ENCODE peak calls at places on chromosome 10, in ten cellular contexts. M, D, E, Q, G, S, N, H, C and L are unnamed samples.
A peak's percentile ranks its signal among the peaks of the same experiment; 100 is the strongest.

GRCh38 chr10:74011762-74012161 is 13.8 kb downstream of the VCL start:
- DNase-seq in M (no peak), D (no peak), E (no peak), Q (peak; percentile 43), G (peak; percentile 64), S (peak; percentile 23), N (no peak), H (peak; percentile 51), C (peak; percentile 59), L (peak; percentile 49)

GRCh38 chr10:27542812-27543211 is 38.7 kb downstream of the RAB18 start:
- DNase-seq in M (no peak), D (no peak), E (no peak), Q (no peak), G (no peak), S (no peak), N (no peak), H (no peak), C (peak; percentile 22), L (peak; percentile 14)

GRCh38 chr10:23157691-23158369 is 34.3 kb upstream of the PTF1A start:
- DNase-seq in M (no peak), D (peak; percentile 70), E (no peak), Q (no peak), G (peak; percentile 6), S (no peak), N (no peak), H (no peak), C (peak; percentile 56), L (peak; percentile 28)

GRCh38 chr10:11578802-11579255 is 32.6 kb downstream of the USP6NL start:
- DNase-seq in M (no peak), D (no peak), E (no peak), Q (no peak), G (no peak), S (no peak), N (no peak), H (no peak), C (no peak), L (no peak)

GRCh38 chr10:24432478-24433416 is 223.8 kb downstream of the KIAA1217 start:
- DNase-seq in M (no peak), D (no peak), E (no peak), Q (peak; percentile 52), G (no peak), S (no peak), N (no peak), H (no peak), C (no peak), L (no peak)

GRCh38 chr10:3067045-3067858 is at the start of gene PFKP:
- DNase-seq in M (peak; percentile 58), D (peak; percentile 89), E (no peak), Q (no peak), G (no peak), S (no peak), N (peak; percentile 50), H (no peak), C (peak; percentile 44), L (no peak)

GRCh38 chr10:50788951-50789904 is 49.5 kb downstream of the ASAH2B start:
- DNase-seq in M (no peak), D (peak; percentile 24), E (no peak), Q (no peak), G (peak; percentile 29), S (no peak), N (no peak), H (no peak), C (peak; percentile 18), L (no peak)

GRCh38 chr10:103786020-103786419 is 69.4 kb downstream of the SH3PXD2A start:
- DNase-seq in M (no peak), D (no peak), E (no peak), Q (no peak), G (no peak), S (no peak), N (no peak), H (no peak), C (no peak), L (no peak)

GRCh38 chr10:106941297-106942034 is 223.0 kb downstream of the SORCS1 start:
- DNase-seq in M (no peak), D (no peak), E (no peak), Q (no peak), G (no peak), S (no peak), N (no peak), H (no peak), C (no peak), L (no peak)

GRCh38 chr10:4677296-4678021 is 148.5 kb upstream of the AKR1E2 start:
- DNase-seq in M (no peak), D (no peak), E (no peak), Q (no peak), G (no peak), S (no peak), N (no peak), H (no peak), C (peak; percentile 48), L (peak; percentile 91)

GRCh38 chr10:14659626-14660196 is 115.0 kb downstream of the FAM107B start:
- DNase-seq in M (no peak), D (no peak), E (peak; percentile 37), Q (peak; percentile 66), G (no peak), S (no peak), N (no peak), H (no peak), C (no peak), L (no peak)

GRCh38 chr10:93076871-93077270 is 3.2 kb downstream of the CYP26A1 start:
- DNase-seq in M (no peak), D (no peak), E (no peak), Q (no peak), G (no peak), S (no peak), N (no peak), H (no peak), C (no peak), L (no peak)

GRCh38 chr10:17624996-17625395 is 7.8 kb upstream of the HACD1 start:
- DNase-seq in M (no peak), D (no peak), E (no peak), Q (no peak), G (no peak), S (no peak), N (no peak), H (no peak), C (no peak), L (no peak)

GRCh38 chr10:87923233-87923632 is 59.8 kb downstream of the PTEN start:
- DNase-seq in M (no peak), D (no peak), E (no peak), Q (no peak), G (no peak), S (no peak), N (no peak), H (no peak), C (no peak), L (no peak)

GRCh38 chr10:87918254-87918859 is 54.9 kb downstream of the PTEN start:
- DNase-seq in M (no peak), D (no peak), E (no peak), Q (no peak), G (peak; percentile 84), S (no peak), N (no peak), H (no peak), C (no peak), L (no peak)

GRCh38 chr10:87916515-87916914 is 53.1 kb downstream of the PTEN start:
- DNase-seq in M (no peak), D (no peak), E (no peak), Q (no peak), G (peak; percentile 35), S (no peak), N (no peak), H (no peak), C (no peak), L (peak; percentile 70)

GRCh38 chr10:87921934-87922688 is 58.7 kb downstream of the PTEN start:
- DNase-seq in M (no peak), D (no peak), E (no peak), Q (no peak), G (no peak), S (no peak), N (no peak), H (no peak), C (no peak), L (no peak)

GRCh38 chr10:87920538-87920937 is 57.1 kb downstream of the PTEN start:
- DNase-seq in M (no peak), D (no peak), E (no peak), Q (no peak), G (no peak), S (no peak), N (no peak), H (no peak), C (no peak), L (no peak)
- H3K4me1 ChIP-seq in M (peaks cover 49% of the 10 kb centered on the region), D (peaks cover 29% of the 10 kb centered on the region), E (peaks cover 77% of the 10 kb centered on the region), Q (peaks cover 55% of the 10 kb centered on the region), G (peaks cover 57% of the 10 kb centered on the region), S (peaks cover 49% of the 10 kb centered on the region), N (peaks cover 95% of the 10 kb centered on the region), H (peaks cover 5% of the 10 kb centered on the region), C (peaks cover 7% of the 10 kb centered on the region), L (peaks cover 12% of the 10 kb centered on the region)

GRCh38 chr10:69863580-69863979 is 61.9 kb downstream of the COL13A1 start:
- DNase-seq in M (peak; percentile 23), D (no peak), E (no peak), Q (no peak), G (peak; percentile 28), S (no peak), N (no peak), H (no peak), C (no peak), L (peak; percentile 60)
- H3K27ac ChIP-seq in M (no peak overlapping the region), D (no peak overlapping the region), E (no peak overlapping the region), Q (no peak overlapping the region), G (peak overlapping the region; percentile 57), S (no peak overlapping the region), N (no peak overlapping the region), H (no peak overlapping the region), C (no peak overlapping the region), L (peak overlapping the region; percentile 77)

DNA sequence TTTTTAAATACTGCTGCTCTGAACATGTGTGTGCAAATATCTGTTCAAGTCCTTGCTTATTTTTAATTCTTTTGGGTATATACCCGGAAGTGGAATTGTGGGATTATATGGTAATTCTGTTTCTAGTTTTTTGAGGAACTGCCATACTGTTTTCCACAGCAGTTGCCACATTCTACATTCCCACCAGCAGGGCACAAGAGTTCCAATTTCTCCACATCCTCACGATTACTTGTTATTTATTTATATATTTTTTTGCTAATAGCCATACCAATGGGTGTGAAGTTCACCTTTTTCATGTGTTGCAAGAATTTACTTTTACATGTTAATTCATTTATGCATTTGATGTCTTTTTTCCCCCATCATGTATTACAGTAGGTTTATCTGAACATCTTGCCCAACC is 79.6 kb upstream of the CXCL12 start:
- DNase-seq in M (no peak), D (no peak), E (no peak), Q (no peak), G (no peak), S (no peak), N (no peak), H (no peak), C (no peak), L (no peak)
- TF ChIP-seq CTCF in M (no peak), D (peak; percentile 35), E (no peak), Q (no peak), G (no peak), S (no peak), N (no peak), H (no peak), C (no peak), L (no peak)

DNA sequence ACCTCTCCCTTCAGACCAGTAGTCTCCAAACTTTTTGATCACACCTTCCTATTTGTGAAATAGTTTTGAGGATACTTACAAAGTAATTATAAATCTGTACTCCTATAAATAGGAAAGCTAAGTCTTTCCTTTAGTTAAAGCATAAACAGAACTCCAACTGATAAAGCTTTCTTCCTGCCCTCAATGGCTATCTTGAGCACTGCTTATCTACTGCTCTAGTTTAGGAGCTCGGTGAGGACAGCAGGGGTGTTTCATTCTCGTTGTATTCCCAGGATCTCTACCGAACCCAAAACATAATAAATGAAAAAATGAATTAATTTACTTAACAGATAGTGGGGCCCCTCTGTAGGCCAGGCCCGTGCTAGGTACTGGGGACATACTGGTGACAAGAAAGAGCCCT is 17.7 kb downstream of the SORBS1 start:
- DNase-seq in M (no peak), D (no peak), E (no peak), Q (no peak), G (no peak), S (no peak), N (no peak), H (no peak), C (no peak), L (no peak)
- H3K4me1 ChIP-seq in M (peaks cover 61% of the 10 kb centered on the region), D (no peaks in the 10 kb centered on the region), E (peaks cover 95% of the 10 kb centered on the region), Q (peaks cover 53% of the 10 kb centered on the region), G (no peaks in the 10 kb centered on the region), S (peaks cover 81% of the 10 kb centered on the region), N (peaks cover 100% of the 10 kb centered on the region), H (peaks cover 30% of the 10 kb centered on the region), C (peaks cover 46% of the 10 kb centered on the region), L (no peaks in the 10 kb centered on the region)